ENCODE peak calls at places on chromosomes 3 and 15, in five cellular contexts. O, T, F, W and H are unnamed samples.

GRCh38 chr3:170306015-170306414 is 51.5 kb upstream of the SKIL start:
- DNase-seq in T (no peak), O (no peak), W (no peak), F (no peak), H (no peak)

GRCh38 chr15:63904042-63904441 is 70.3 kb upstream of the HERC1 start:
- DNase-seq in F (no peak), O (no peak), T (no peak), W (no peak), H (no peak)

GRCh38 chr3:103385991-103386390 is 951.2 kb downstream of the ZPLD1 start:
- DNase-seq in O (no peak), W (no peak), F (no peak), T (no peak), H (no peak)

GRCh38 chr3:9883676-9884554 is 3.9 kb upstream of the CIDEC start:
- DNase-seq in T (peak), F (peak), O (no peak), W (no peak), H (no peak)

GRCh38 chr3:190534386-190534785 is 20.5 kb downstream of the IL1RAP start:
- DNase-seq in O (no peak), F (no peak), T (peak), W (no peak), H (no peak)

GRCh38 chr3:171439996-171440395 is 20.2 kb downstream of the TNIK start:
- DNase-seq in O (no peak), T (no peak), F (no peak), W (no peak), H (no peak)

GRCh38 chr3:188108703-188109412 is 45.1 kb upstream of the LPP start:
- DNase-seq in W (no peak), O (no peak), F (no peak), T (no peak), H (peak)

GRCh38 chr3:53083496-53083895 is 37.6 kb upstream of the SFMBT1 start:
- DNase-seq in O (no peak), F (peak), W (no peak), T (peak), H (no peak)

GRCh38 chr15:63461230-63461629 is 43.2 kb upstream of the USP3 start:
- DNase-seq in O (no peak), T (no peak), F (no peak), W (no peak), H (no peak)

GRCh38 chr3:145557405-145557804 is 603.6 kb downstream of the PLOD2 start:
- DNase-seq in W (peak), T (peak), F (no peak), O (no peak), H (no peak)

GRCh38 chr3:28349397-28350000 is 875 bp upstream of the AZI2 start:
- DNase-seq in O (peak), W (peak), T (peak), F (no peak), H (peak)

GRCh38 chr3:50303038-50303815 is at the start of gene HYAL1:
- DNase-seq in O (no peak), F (no peak), W (no peak), T (no peak), H (no peak)

GRCh38 chr3:107833722-107834416 is 257.0 kb downstream of the CD47 start:
- DNase-seq in T (no peak), W (no peak), F (no peak), O (no peak), H (no peak)

GRCh38 chr3:62833538-62833937 is 41.7 kb downstream of the CADPS start:
- DNase-seq in O (no peak), W (peak), F (no peak), T (no peak), H (no peak)

GRCh38 chr3:169848741-169849140 is 21.0 kb downstream of the LRRC31 start:
- DNase-seq in T (no peak), O (no peak), W (no peak), F (no peak), H (no peak)

GRCh38 chr15:36370735-36371115 is 208.7 kb upstream of the CDIN1 start:
- DNase-seq in O (no peak), F (peak), T (peak), W (no peak), H (peak)

GRCh38 chr3:71208273-71209095 is 375.0 kb downstream of the FOXP1 start:
- DNase-seq in O (peak), F (no peak), T (no peak), W (no peak), H (no peak)

GRCh38 chr15:66774001-66774814 is 72.2 kb downstream of the SMAD6 start:
- DNase-seq in O (peak), T (peak), F (peak), W (peak), H (peak)

GRCh38 chr3:51282931-51283330 is 102.2 kb upstream of the MANF start:
- DNase-seq in T (no peak), W (no peak), F (peak), O (no peak), H (peak)

GRCh38 chr3:120497318-120497717 is 46.5 kb upstream of the FSTL1 start:
- DNase-seq in T (peak), O (no peak), W (no peak), F (peak), H (peak)

GRCh38 chr3:73727117-73727802 is 102.5 kb upstream of the PDZRN3 start:
- DNase-seq in O (no peak), F (peak), W (no peak), T (peak), H (no peak)

GRCh38 chr3:119311191-119311925 is 17.2 kb downstream of the ARHGAP31 start:
- DNase-seq in F (peak), O (peak), W (no peak), T (peak), H (peak)

GRCh38 chr3:104554409-104554808 is 812.3 kb upstream of the ALCAM start:
- DNase-seq in T (no peak), O (no peak), F (no peak), W (no peak), H (no peak)

GRCh38 chr15:28208583-28208982 is 109.5 kb upstream of the OCA2 start:
- DNase-seq in W (no peak), O (no peak), T (no peak), F (no peak), H (no peak)